ENCODE peak calls at places on chromosomes 3 and 15, in seven cellular contexts. N, Z, O, U, P, K and S are unnamed samples. For H3K9me3, the result is how much of the 10 kb centered on the place peaks cover.

GRCh38 chr3:11078826-11079520 is 75.3 kb upstream of the HRH1 start:
- DNase-seq in N (no peak), Z (no peak), O (no peak), U (no peak), P (no peak), K (no peak), S (no peak)

GRCh38 chr3:190566043-190566933 is 52.4 kb downstream of the IL1RAP start:
- DNase-seq in N (peak), Z (peak), O (peak), U (peak), P (peak), K (peak), S (no peak)

GRCh38 chr15:36401586-36401966 is 177.8 kb upstream of the CDIN1 start:
- DNase-seq in N (no peak), Z (no peak), O (no peak), U (no peak), P (no peak), K (no peak), S (no peak)

GRCh38 chr15:101121511-101122090 is 130.2 kb downstream of the CHSY1 start:
- DNase-seq in N (peak), Z (peak), O (no peak), U (peak), P (peak), K (peak), S (no peak)

GRCh38 chr3:69433938-69434263 is 48.0 kb upstream of the FRMD4B start:
- DNase-seq in N (no peak), Z (peak), O (no peak), U (peak), P (no peak), K (peak), S (no peak)

GRCh38 chr3:153315781-153316180 is 153.8 kb downstream of the RAP2B start:
- DNase-seq in N (no peak), Z (no peak), O (no peak), U (no peak), P (peak), K (peak), S (no peak)

GRCh38 chr15:99486371-99487336 is 79.1 kb upstream of the MEF2A start:
- DNase-seq in N (peak), Z (peak), O (no peak), U (peak), P (peak), K (peak), S (no peak)

GRCh38 chr3:151837057-151837456 is 23.1 kb downstream of the AADAC start:
- DNase-seq in N (no peak), Z (peak), O (no peak), U (peak), P (peak), K (peak), S (no peak)

GRCh38 chr3:115766587-115767492 is 143.5 kb downstream of the GAP43 start:
- DNase-seq in N (no peak), Z (no peak), O (no peak), U (no peak), P (peak), K (peak), S (no peak)

GRCh38 chr15:45705510-45706473 is 71.0 kb downstream of the SQOR start:
- DNase-seq in N (peak), Z (peak), O (peak), U (peak), P (peak), K (peak), S (peak)

GRCh38 chr15:20348291-20348899 is 193.2 kb downstream of the GOLGA6L6 start:
- DNase-seq in N (no peak), Z (peak), O (no peak), U (no peak), P (no peak), K (no peak), S (no peak)
- H3K9me3 ChIP-seq in N (under half), Z (half or more), O (under half), U (under half), P (under half), K (half or more), S (under half)

GRCh38 chr3:46979958-46980497 is 562 bp downstream of the NBEAL2 start:
- DNase-seq in N (peak), Z (no peak), O (no peak), U (no peak), P (peak), K (no peak), S (no peak)
- H3K9me3 ChIP-seq in N (under half), Z (under half), O (under half), U (under half), P (under half), K (under half), S (under half)

GRCh38 chr3:179493260-179493659 is 42.0 kb upstream of the GNB4 start:
- DNase-seq in N (no peak), Z (no peak), O (no peak), U (no peak), P (no peak), K (no peak), S (no peak)
- H3K9me3 ChIP-seq in N (half or more), Z (under half), O (under half), U (under half), P (under half), K (under half), S (under half)

DNA sequence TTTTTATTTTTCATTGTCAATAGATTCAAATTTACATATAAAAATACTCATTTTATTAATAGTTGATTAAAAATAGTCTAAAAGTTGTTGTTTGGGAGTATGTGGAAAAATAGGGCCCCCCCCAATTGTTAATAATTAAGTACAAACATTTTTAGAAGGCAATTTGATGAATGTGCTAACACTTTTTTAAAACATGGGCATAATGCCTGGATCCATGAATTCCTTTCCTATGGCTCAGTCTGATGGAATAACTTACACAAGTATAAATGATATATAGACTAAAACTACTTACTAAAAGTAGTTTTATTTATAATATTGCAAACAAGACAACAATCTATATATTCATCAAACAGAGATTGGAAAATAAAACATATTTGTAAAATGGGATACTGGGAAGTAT is 247.3 kb upstream of the LRRN1 start:
- DNase-seq in N (no peak), Z (no peak), O (no peak), U (no peak), P (no peak), K (no peak), S (no peak)
- H3K9me3 ChIP-seq in N (under half), Z (under half), O (under half), U (under half), P (under half), K (under half), S (under half)

DNA sequence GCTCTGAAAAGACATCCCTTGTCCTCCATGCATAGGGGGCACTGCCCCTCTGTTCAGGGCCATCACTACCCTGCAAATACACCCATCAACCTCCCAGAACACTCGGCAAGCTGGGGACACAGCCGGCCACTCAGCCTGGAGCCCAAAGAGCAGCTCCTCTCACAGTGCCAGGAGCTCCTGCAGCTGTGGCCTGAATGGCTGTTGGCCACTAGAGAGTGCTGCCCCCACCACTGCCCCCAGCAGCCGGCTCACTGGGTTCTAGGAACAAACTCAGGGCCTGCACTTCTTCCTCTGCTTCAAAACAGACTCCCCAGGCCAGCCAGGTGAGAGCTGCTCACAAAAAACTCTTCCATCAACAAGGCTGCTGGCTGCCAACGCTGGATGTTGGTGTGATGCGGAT is 90.1 kb downstream of the GABRB3 start:
- DNase-seq in N (no peak), Z (no peak), O (no peak), U (no peak), P (no peak), K (no peak), S (no peak)
- H3K9me3 ChIP-seq in N (under half), Z (under half), O (half or more), U (under half), P (under half), K (under half), S (under half)

GRCh38 chr15:25185156-25185710 is 230.4 kb downstream of the SNRPN start:
- DNase-seq in N (peak), Z (no peak), O (no peak), U (no peak), P (no peak), K (no peak), S (no peak)
- H3K9me3 ChIP-seq in N (under half), Z (under half), O (half or more), U (under half), P (under half), K (half or more), S (under half)